ENCODE peak calls at places on chromosomes 3 and 15, in six cellular contexts. U, G, R, S, X and H are unnamed samples.

GRCh38 chr15:69193948-69194827 is 33.8 kb downstream of the GLCE start:
- DNase-seq in R (peak; percentile 56), X (no peak), S (no peak), G (no peak), U (no peak), H (no peak)

GRCh38 chr3:193620055-193620454 is 27.0 kb downstream of the OPA1 start:
- DNase-seq in U (no peak), R (no peak), X (no peak), S (no peak), G (no peak), H (no peak)

GRCh38 chr15:65796610-65797012 is 4.5 kb upstream of the DENND4A start:
- DNase-seq in R (peak; percentile 62), U (no peak), G (no peak), X (peak; percentile 28), S (no peak), H (no peak)

GRCh38 chr3:102032491-102033383 is 183.4 kb downstream of the NFKBIZ start:
- DNase-seq in X (no peak), S (no peak), R (no peak), G (no peak), U (no peak), H (no peak)

GRCh38 chr15:68374346-68374745 is 57.6 kb downstream of the ITGA11 start:
- DNase-seq in U (no peak), X (no peak), S (no peak), G (no peak), R (no peak), H (no peak)

GRCh38 chr15:85587707-85588441 is 206.9 kb downstream of the KLHL25 start:
- DNase-seq in G (no peak), R (peak; percentile 79), X (no peak), U (no peak), S (no peak), H (no peak)

GRCh38 chr3:3618624-3619023 is 180.6 kb upstream of the LRRN1 start:
- DNase-seq in X (no peak), U (no peak), R (no peak), S (no peak), G (no peak), H (no peak)

GRCh38 chr3:27844052-27844675 is 122.0 kb upstream of the EOMES start:
- DNase-seq in G (no peak), S (no peak), X (no peak), R (no peak), U (no peak), H (no peak)

GRCh38 chr3:179182892-179183291 is 34.7 kb downstream of the PIK3CA start:
- DNase-seq in U (no peak), X (no peak), G (no peak), S (no peak), R (no peak), H (no peak)

GRCh38 chr3:182739619-182740018 is 53.7 kb upstream of the ATP11B start:
- DNase-seq in R (peak; percentile 59), G (peak; percentile 85), X (peak; percentile 12), S (no peak), U (no peak), H (peak; percentile 26)

GRCh38 chr3:159260049-159260662 is 458.3 kb downstream of the MFSD1 start:
- DNase-seq in R (peak; percentile 70), S (peak; percentile 25), G (no peak), U (no peak), X (peak; percentile 51), H (no peak)

GRCh38 chr3:138348107-138348949 is at the start of gene MRAS:
- DNase-seq in X (peak; percentile 38), R (peak; percentile 75), U (no peak), G (no peak), S (peak; percentile 72), H (no peak)

GRCh38 chr15:80455668-80456442 is 51.7 kb downstream of the ARNT2 start:
- DNase-seq in G (no peak), S (peak; percentile 23), R (peak; percentile 90), X (peak; percentile 85), U (peak; percentile 26), H (peak; percentile 3)

GRCh38 chr3:50617096-50617791 is at the start of gene MAPKAPK3:
- DNase-seq in R (no peak), X (no peak), S (no peak), U (no peak), G (no peak), H (no peak)

GRCh38 chr3:63707731-63708130 is 55.3 kb downstream of the SNTN start:
- DNase-seq in U (no peak), X (no peak), G (no peak), S (no peak), R (no peak), H (no peak)

GRCh38 chr15:92012368-92012629 is 158.8 kb downstream of the SLCO3A1 start:
- DNase-seq in G (no peak), R (no peak), S (no peak), X (no peak), U (no peak), H (no peak)